ENCODE peak calls at places on chromosomes 1 and 21, in seven cellular contexts. C is neuronal stem cell, M is H1, P is IMR-90, N is H9, V is trophoblast cell, R is mesenchymal stem cell. W is an unnamed sample.

GRCh38 chr1:222791006-222791710 is 23.7 kb upstream of the DISP1 start:
- DNase-seq in C (no peak), M (no peak), P (peak), N (no peak), V (no peak), R (no peak), W (no peak)

GRCh38 chr1:9366298-9366697 is 73.6 kb downstream of the SPSB1 start:
- DNase-seq in C (no peak), M (no peak), P (no peak), N (no peak), V (no peak), R (no peak), W (no peak)

GRCh38 chr21:45373991-45374816 is 30.8 kb upstream of the COL18A1 start:
- DNase-seq in C (no peak), M (no peak), P (no peak), N (no peak), V (no peak), R (no peak), W (no peak)

GRCh38 chr21:35488941-35489340 is 439.8 kb upstream of the RUNX1 start:
- DNase-seq in C (no peak), M (no peak), P (no peak), N (no peak), V (no peak), R (no peak), W (no peak)

GRCh38 chr1:45694823-45695222 is 6.8 kb downstream of the TMEM69 start:
- DNase-seq in C (no peak), M (no peak), P (no peak), N (no peak), V (no peak), R (no peak), W (no peak)

GRCh38 chr1:110565565-110565964 is 40.6 kb downstream of the KCNA2 start:
- DNase-seq in C (no peak), M (no peak), P (no peak), N (no peak), V (no peak), R (no peak), W (peak)

GRCh38 chr1:21902378-21903012 is 34.6 kb downstream of the HSPG2 start:
- DNase-seq in C (no peak), M (no peak), P (no peak), N (no peak), V (peak), R (no peak), W (no peak)

GRCh38 chr1:205805082-205805711 is 7.8 kb downstream of the SLC41A1 start:
- DNase-seq in C (no peak), M (no peak), P (no peak), N (no peak), V (no peak), R (no peak), W (no peak)

GRCh38 chr1:206784471-206784903 is 12.2 kb upstream of the IL10 start:
- DNase-seq in C (no peak), M (no peak), P (no peak), N (no peak), V (no peak), R (no peak), W (no peak)

GRCh38 chr1:106831511-106831910 is 225.0 kb upstream of the PRMT6 start:
- DNase-seq in C (no peak), M (no peak), P (no peak), N (no peak), V (peak), R (no peak), W (no peak)

GRCh38 chr1:173423326-173423725 is 53.8 kb upstream of the PRDX6 start:
- DNase-seq in C (no peak), M (no peak), P (no peak), N (no peak), V (no peak), R (no peak), W (no peak)

GRCh38 chr1:206581571-206581981 is 30.7 kb downstream of the EIF2D start:
- DNase-seq in C (no peak), M (no peak), P (no peak), N (no peak), V (peak), R (no peak), W (no peak)

GRCh38 chr1:198669023-198669698 is 30.3 kb downstream of the PTPRC start:
- DNase-seq in C (no peak), M (no peak), P (peak), N (no peak), V (peak), R (peak), W (peak)

GRCh38 chr1:32881871-32882850 is 4.1 kb upstream of the HPCA start:
- DNase-seq in C (no peak), M (no peak), P (no peak), N (no peak), V (no peak), R (no peak), W (no peak)

GRCh38 chr1:47395433-47395832 is 20.7 kb upstream of the FOXE3 start:
- DNase-seq in C (no peak), M (no peak), P (no peak), N (no peak), V (no peak), R (no peak), W (no peak)

GRCh38 chr1:160260436-160261382 is 1.6 kb downstream of the DCAF8 start:
- DNase-seq in C (no peak), M (no peak), P (peak), N (no peak), V (no peak), R (peak), W (peak)

GRCh38 chr1:5597991-5598823 is 394.0 kb downstream of the NPHP4 start:
- DNase-seq in C (no peak), M (no peak), P (no peak), N (peak), V (no peak), R (no peak), W (peak)

GRCh38 chr1:160104520-160104885 is 6.1 kb upstream of the IGSF8 start:
- DNase-seq in C (no peak), M (no peak), P (no peak), N (no peak), V (no peak), R (no peak), W (no peak)

GRCh38 chr1:219374167-219374566 is 200.5 kb downstream of the LYPLAL1 start:
- DNase-seq in C (no peak), M (no peak), P (peak), N (no peak), V (no peak), R (no peak), W (no peak)

GRCh38 chr1:219372916-219373615 is 199.4 kb downstream of the LYPLAL1 start:
- DNase-seq in C (no peak), M (no peak), P (no peak), N (no peak), V (peak), R (no peak), W (no peak)

GRCh38 chr1:219379691-219380090 is 206.0 kb downstream of the LYPLAL1 start:
- DNase-seq in C (no peak), M (no peak), P (no peak), N (no peak), V (no peak), R (no peak), W (no peak)

GRCh38 chr1:219373616-219373935 is 199.9 kb downstream of the LYPLAL1 start:
- DNase-seq in C (no peak), M (no peak), P (no peak), N (no peak), V (no peak), R (no peak), W (no peak)

GRCh38 chr1:219374636-219375035 is 201.0 kb downstream of the LYPLAL1 start:
- DNase-seq in C (no peak), M (no peak), P (peak), N (no peak), V (no peak), R (no peak), W (no peak)
- H2BK120ac ChIP-seq in C (no peak), M (no peak), P (no peak), N (no peak), V (no peak), R (no peak), W (no peak)

GRCh38 chr1:185808675-185809074 is 74.5 kb downstream of the HMCN1 start:
- DNase-seq in C (no peak), M (no peak), P (no peak), N (no peak), V (no peak), R (no peak), W (no peak)
- H3K23ac ChIP-seq in C (no peak), M (no peak), P (no peak), N (no peak), V (no peak), R (no peak), W (no peak)

DNA sequence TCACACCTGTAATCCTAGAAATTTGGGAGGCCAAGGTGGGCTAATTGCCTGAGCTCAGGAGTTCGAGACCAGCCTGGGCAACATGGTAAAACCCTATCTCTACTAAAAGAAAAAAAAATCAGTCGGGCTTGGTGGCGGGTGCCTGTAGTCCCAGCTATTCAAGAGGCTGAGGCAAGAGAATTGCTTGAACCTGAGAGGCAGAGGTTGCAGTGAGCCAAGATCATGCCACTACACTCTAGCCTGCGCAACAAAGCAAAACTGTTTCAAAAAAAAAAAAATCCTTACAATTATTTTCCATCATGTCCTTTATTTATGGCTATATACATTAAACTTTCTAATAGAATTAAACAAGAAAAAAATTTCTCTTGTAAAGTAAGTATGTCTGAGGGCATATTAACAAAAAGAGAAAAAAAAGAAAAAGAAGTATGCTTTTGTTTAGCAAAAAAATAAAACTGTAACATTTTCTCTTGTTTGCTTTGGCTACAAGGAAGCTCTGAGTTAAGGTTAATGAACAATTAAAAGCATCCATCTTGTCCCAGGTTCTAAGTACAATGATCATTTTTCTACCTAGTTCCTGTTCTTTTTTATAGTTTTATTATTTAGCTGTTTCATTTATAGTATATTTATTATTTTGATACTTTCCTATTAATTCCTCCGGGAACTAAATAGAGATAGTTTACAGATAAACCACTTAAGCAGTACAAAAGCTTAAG is 18.1 kb downstream of the TMEM50B start:
- DNase-seq in C (no peak), M (no peak), P (no peak), N (no peak), V (no peak), R (no peak), W (no peak)
- H4K8ac ChIP-seq in C (no peak), M (no peak), P (no peak), N (no peak), V (no peak), R (no peak), W (no peak)

DNA sequence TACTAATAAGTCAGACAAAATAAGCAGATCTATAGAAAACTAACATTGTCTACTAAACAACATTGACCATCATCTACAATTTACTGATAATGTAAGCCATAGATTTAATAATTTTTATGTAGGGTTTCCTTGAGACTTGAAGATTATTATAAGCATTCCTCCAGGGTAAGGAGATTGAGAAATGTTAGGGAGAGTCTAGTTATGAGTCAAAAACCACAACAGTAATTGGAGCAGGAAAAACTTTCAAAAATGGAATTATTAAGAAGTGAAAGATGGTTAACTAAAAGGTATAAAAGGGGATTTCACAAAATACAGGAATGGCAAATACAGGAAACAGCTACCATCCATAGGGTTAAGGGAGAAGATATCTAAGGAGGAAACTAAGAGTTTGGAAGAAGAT is 12.4 kb upstream of the UHMK1 start:
- DNase-seq in C (no peak), M (no peak), P (peak), N (no peak), V (no peak), R (no peak), W (no peak)
- H2BK120ac ChIP-seq in C (no peak), M (no peak), P (no peak), N (no peak), V (no peak), R (no peak), W (no peak)

DNA sequence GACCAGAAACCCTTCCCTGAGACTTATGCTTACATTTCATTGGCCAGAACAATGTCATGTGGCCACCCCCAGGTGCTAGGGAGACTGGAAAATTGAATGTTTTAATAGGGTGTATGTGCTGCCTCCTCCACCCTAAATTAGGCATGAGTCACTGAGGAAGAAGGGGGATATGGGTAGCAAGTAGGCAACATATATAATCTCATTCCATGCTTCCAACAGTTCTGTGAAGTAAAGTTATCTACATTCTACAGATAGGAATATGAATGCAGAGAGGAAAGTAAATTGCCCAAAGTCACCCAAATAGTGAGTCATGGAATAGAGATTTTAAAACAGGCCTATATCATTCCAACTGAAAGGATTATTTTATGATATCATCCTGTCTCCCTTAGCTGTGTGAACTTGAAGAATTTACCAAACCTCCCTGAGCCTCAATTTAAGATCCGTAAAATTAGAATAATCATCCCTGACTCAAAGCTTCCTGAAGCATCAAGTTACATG is 168.6 kb upstream of the FGGY start:
- DNase-seq in C (no peak), M (no peak), P (peak), N (no peak), V (no peak), R (no peak), W (no peak)
- H3K23ac ChIP-seq in C (no peak), M (no peak), P (no peak), N (no peak), V (no peak), R (no peak), W (no peak)

DNA sequence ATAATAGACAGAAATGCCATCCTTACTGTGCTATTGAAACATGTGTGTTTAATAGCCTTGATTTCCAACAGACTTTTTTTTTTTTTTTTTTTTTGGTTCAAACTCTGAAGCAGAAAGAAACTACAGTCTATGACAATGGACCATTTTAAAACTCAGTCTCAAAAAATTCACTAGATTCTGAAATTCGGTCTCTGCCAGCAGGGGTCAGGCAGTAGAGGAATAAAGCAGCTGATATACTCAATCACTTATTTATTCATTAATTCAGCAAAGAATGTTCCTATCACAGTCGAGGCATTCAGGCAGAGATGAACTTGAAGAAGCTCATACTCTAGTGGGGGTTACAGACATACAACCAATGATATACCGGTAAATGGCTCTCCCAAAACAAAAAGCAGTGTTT is 260.9 kb upstream of the DMRTA2 start:
- DNase-seq in C (no peak), M (no peak), P (no peak), N (no peak), V (no peak), R (no peak), W (no peak)
- H4K8ac ChIP-seq in C (no peak), M (no peak), P (no peak), N (no peak), V (no peak), R (no peak), W (no peak)

W was measured in mesendoderm.